ENCODE peak calls at places on chromosomes 6 and 20, in four cellular contexts. One of them, this sample, is unnamed.

GRCh38 chr20:13220194-13220856 is 749 bp upstream of the ISM1 start:
- DNase-seq in mesenchymal stem cell: peak; percentile 40
- DNase-seq in fibroblast of lung: peak; percentile 34
- DNase-seq in PC-3: no peak
- DNase-seq in this sample: peak; percentile 45

GRCh38 chr6:164208371-164208770 is 793.9 kb downstream of the QKI start:
- DNase-seq in mesenchymal stem cell: no peak
- DNase-seq in fibroblast of lung: no peak
- DNase-seq in PC-3: no peak
- DNase-seq in this sample: no peak

GRCh38 chr6:163960128-163960527 is 545.6 kb downstream of the QKI start:
- DNase-seq in mesenchymal stem cell: no peak
- DNase-seq in fibroblast of lung: no peak
- DNase-seq in PC-3: no peak
- DNase-seq in this sample: no peak

GRCh38 chr20:36969478-36970186 is 18.1 kb upstream of the SAMHD1 start:
- DNase-seq in mesenchymal stem cell: no peak
- DNase-seq in fibroblast of lung: no peak
- DNase-seq in PC-3: no peak
- DNase-seq in this sample: no peak

GRCh38 chr6:1390071-1390804 is 862 bp downstream of the FOXF2 start:
- DNase-seq in mesenchymal stem cell: peak; percentile 59
- DNase-seq in fibroblast of lung: peak; percentile 56
- DNase-seq in PC-3: no peak
- DNase-seq in this sample: peak; percentile 34

GRCh38 chr20:46894579-46894958 is at the start of gene EYA2:
- DNase-seq in mesenchymal stem cell: no peak
- DNase-seq in fibroblast of lung: no peak
- DNase-seq in PC-3: no peak
- DNase-seq in this sample: no peak

GRCh38 chr20:38979842-38980241 is 17.7 kb downstream of the DHX35 start:
- DNase-seq in mesenchymal stem cell: no peak
- DNase-seq in fibroblast of lung: no peak
- DNase-seq in PC-3: no peak
- DNase-seq in this sample: no peak

GRCh38 chr20:36540551-36541211 is 638 bp upstream of the MYL9 start:
- DNase-seq in mesenchymal stem cell: no peak
- DNase-seq in fibroblast of lung: no peak
- DNase-seq in PC-3: no peak
- DNase-seq in this sample: no peak

GRCh38 chr6:40738551-40738950 is 151.4 kb upstream of the LRFN2 start:
- DNase-seq in mesenchymal stem cell: no peak
- DNase-seq in fibroblast of lung: no peak
- DNase-seq in PC-3: no peak
- DNase-seq in this sample: no peak

GRCh38 chr6:121247386-121247785 is 86.9 kb downstream of the TBC1D32 start:
- DNase-seq in mesenchymal stem cell: peak; percentile 83
- DNase-seq in fibroblast of lung: peak; percentile 46
- DNase-seq in PC-3: no peak
- DNase-seq in this sample: peak; percentile 48

GRCh38 chr6:143575440-143575839 is 63.9 kb upstream of the FUCA2 start:
- DNase-seq in mesenchymal stem cell: peak; percentile 78
- DNase-seq in fibroblast of lung: peak; percentile 89
- DNase-seq in PC-3: peak; percentile 76
- DNase-seq in this sample: peak; percentile 61

GRCh38 chr20:23085415-23086055 is 589 bp downstream of the CD93 start:
- DNase-seq in mesenchymal stem cell: no peak
- DNase-seq in fibroblast of lung: no peak
- DNase-seq in PC-3: no peak
- DNase-seq in this sample: no peak

GRCh38 chr6:115485400-115485799 is 575.3 kb downstream of the FRK start:
- DNase-seq in mesenchymal stem cell: peak; percentile 10
- DNase-seq in fibroblast of lung: no peak
- DNase-seq in PC-3: peak; percentile 6
- DNase-seq in this sample: no peak

GRCh38 chr6:34425132-34425497 is 754 bp downstream of the RPS10 start:
- DNase-seq in mesenchymal stem cell: peak; percentile 30
- DNase-seq in fibroblast of lung: peak; percentile 22
- DNase-seq in PC-3: no peak
- DNase-seq in this sample: no peak

GRCh38 chr6:130903007-130903406 is 75.8 kb downstream of the SMLR1 start:
- DNase-seq in mesenchymal stem cell: no peak
- DNase-seq in fibroblast of lung: no peak
- DNase-seq in PC-3: no peak
- DNase-seq in this sample: no peak

GRCh38 chr6:3566812-3567211 is 110.0 kb upstream of the SLC22A23 start:
- DNase-seq in mesenchymal stem cell: peak; percentile 86
- DNase-seq in fibroblast of lung: peak; percentile 77
- DNase-seq in PC-3: no peak
- DNase-seq in this sample: peak; percentile 47

GRCh38 chr6:106972500-106972899 is 2.0 kb downstream of the CD24 start:
- DNase-seq in mesenchymal stem cell: peak; percentile 6
- DNase-seq in fibroblast of lung: no peak
- DNase-seq in PC-3: peak; percentile 19
- DNase-seq in this sample: peak; percentile 12

GRCh38 chr20:46357030-46357514 is 48.8 kb upstream of the CDH22 start:
- DNase-seq in mesenchymal stem cell: no peak
- DNase-seq in fibroblast of lung: no peak
- DNase-seq in PC-3: no peak
- DNase-seq in this sample: no peak

DNA sequence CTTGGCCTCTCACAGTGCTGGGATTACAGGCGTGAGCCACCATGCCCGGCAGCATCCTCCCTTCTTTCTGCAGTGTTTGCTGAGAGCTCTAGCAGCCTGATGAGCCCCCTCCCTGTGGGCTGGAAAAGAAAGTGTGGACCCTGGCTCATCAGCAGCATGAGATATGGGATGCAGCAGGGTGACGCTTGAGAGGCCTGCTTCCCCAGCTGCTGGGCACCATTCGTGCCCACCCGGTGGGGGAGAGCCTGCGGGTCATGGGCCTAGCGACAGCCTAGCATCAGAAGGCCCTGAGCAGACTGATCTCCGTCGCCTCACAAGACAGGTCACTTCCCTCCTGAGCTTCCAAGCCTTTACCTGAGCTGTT is 16.0 kb upstream of the CCDC167 start:
- DNase-seq in mesenchymal stem cell: no peak
- DNase-seq in fibroblast of lung: no peak
- DNase-seq in PC-3: no peak
- DNase-seq in this sample: no peak
- H3K4me1 ChIP-seq in mesenchymal stem cell: peaks cover 22% of the 10 kb centered on the region
- H3K4me1 ChIP-seq in fibroblast of lung: peaks cover 3% of the 10 kb centered on the region
- H3K4me1 ChIP-seq in PC-3: peaks cover 23% of the 10 kb centered on the region
- H3K4me1 ChIP-seq in this sample: peaks cover 26% of the 10 kb centered on the region

DNA sequence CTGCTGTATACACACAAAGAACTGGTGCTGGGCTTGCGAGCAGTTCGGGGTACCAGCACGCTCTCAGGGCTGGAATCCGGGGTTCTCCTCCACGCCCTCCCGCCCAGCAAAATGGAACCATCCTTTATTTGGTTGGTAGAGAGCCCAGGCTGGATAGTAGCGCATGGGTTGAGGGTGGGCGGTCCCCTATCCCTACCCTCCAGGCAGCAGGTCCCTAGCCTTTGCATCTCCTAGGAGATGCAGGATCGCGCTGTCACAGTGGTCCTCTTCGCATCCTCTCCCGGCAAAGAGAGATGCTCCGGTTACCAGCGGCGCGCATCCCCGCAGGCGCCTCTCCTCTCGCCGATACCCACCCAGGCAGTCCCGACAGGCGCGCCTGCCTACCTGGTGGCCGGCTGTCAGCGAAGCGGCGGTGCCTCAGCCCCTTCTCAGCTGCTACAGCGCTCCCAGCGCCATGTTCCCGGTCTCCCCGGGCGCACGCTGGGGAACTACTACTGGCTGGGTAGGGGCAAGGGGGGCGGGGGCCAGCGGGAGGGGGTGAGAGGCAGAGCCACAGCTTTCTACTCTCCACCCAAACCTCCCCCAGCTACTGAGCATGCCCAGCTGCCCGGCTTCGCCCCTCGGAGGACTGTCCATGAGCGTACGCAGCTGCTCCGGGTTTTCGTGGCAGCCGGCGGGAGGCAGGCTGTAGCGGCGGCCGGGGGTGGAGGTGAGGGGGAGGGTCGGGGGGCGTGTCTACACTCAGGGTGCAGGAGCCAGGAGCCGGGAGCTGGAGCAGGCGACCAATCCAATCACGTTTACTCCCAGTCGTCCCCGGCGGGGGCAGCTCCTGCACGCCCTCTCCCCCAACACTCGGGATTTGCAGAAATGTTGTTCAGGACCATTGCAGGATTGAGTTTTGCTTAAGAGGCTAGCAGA is at the start of gene PAK5:
- DNase-seq in mesenchymal stem cell: peak; percentile 6
- DNase-seq in fibroblast of lung: peak; percentile 46
- DNase-seq in PC-3: no peak
- DNase-seq in this sample: peak; percentile 49
- H2AFZ ChIP-seq in mesenchymal stem cell: no peak within 1 kb of the TSS
- H2AFZ ChIP-seq in fibroblast of lung: no peak within 1 kb of the TSS
- H2AFZ ChIP-seq in PC-3: no peak within 1 kb of the TSS
- H2AFZ ChIP-seq in this sample: peak within 1 kb of the TSS; percentile 89

GRCh38 chr20:5678769-5679168 is 71.4 kb upstream of the SHLD1 start:
- DNase-seq in mesenchymal stem cell: no peak
- DNase-seq in fibroblast of lung: no peak
- DNase-seq in PC-3: no peak
- DNase-seq in this sample: no peak
- H3K4me1 ChIP-seq in mesenchymal stem cell: no peaks in the 10 kb centered on the region
- H3K4me1 ChIP-seq in fibroblast of lung: no peaks in the 10 kb centered on the region
- H3K4me1 ChIP-seq in PC-3: peaks cover 20% of the 10 kb centered on the region
- H3K4me1 ChIP-seq in this sample: peaks cover 10% of the 10 kb centered on the region

GRCh38 chr20:53871541-53871940 is 198.9 kb downstream of the BCAS1 start:
- DNase-seq in mesenchymal stem cell: no peak
- DNase-seq in fibroblast of lung: no peak
- DNase-seq in PC-3: no peak
- DNase-seq in this sample: no peak

GRCh38 chr20:53869466-53870258 is 200.7 kb downstream of the BCAS1 start:
- DNase-seq in mesenchymal stem cell: peak; percentile 78
- DNase-seq in fibroblast of lung: peak; percentile 82
- DNase-seq in PC-3: peak; percentile 98
- DNase-seq in this sample: peak; percentile 81

GRCh38 chr20:53872561-53873248 is 197.7 kb downstream of the BCAS1 start:
- DNase-seq in mesenchymal stem cell: no peak
- DNase-seq in fibroblast of lung: peak; percentile 41
- DNase-seq in PC-3: no peak
- DNase-seq in this sample: no peak

GRCh38 chr20:53872081-53872541 is 198.3 kb downstream of the BCAS1 start:
- DNase-seq in mesenchymal stem cell: no peak
- DNase-seq in fibroblast of lung: peak; percentile 23
- DNase-seq in PC-3: no peak
- DNase-seq in this sample: no peak

GRCh38 chr20:53870426-53871199 is 199.8 kb downstream of the BCAS1 start:
- DNase-seq in mesenchymal stem cell: no peak
- DNase-seq in fibroblast of lung: no peak
- DNase-seq in PC-3: peak; percentile 54
- DNase-seq in this sample: no peak
- H2AFZ ChIP-seq in mesenchymal stem cell: no peak overlapping the region
- H2AFZ ChIP-seq in fibroblast of lung: no peak overlapping the region
- H2AFZ ChIP-seq in PC-3: peak overlapping the region; percentile 8
- H2AFZ ChIP-seq in this sample: no peak overlapping the region

GRCh38 chr6:92024071-92024470 is 1395.3 kb downstream of the EPHA7 start:
- DNase-seq in mesenchymal stem cell: no peak
- DNase-seq in fibroblast of lung: no peak
- DNase-seq in PC-3: no peak
- DNase-seq in this sample: no peak
- H3K4me1 ChIP-seq in mesenchymal stem cell: no peaks in the 10 kb centered on the region
- H3K4me1 ChIP-seq in fibroblast of lung: no peaks in the 10 kb centered on the region
- H3K4me1 ChIP-seq in PC-3: no peaks in the 10 kb centered on the region
- H3K4me1 ChIP-seq in this sample: no peaks in the 10 kb centered on the region

DNA sequence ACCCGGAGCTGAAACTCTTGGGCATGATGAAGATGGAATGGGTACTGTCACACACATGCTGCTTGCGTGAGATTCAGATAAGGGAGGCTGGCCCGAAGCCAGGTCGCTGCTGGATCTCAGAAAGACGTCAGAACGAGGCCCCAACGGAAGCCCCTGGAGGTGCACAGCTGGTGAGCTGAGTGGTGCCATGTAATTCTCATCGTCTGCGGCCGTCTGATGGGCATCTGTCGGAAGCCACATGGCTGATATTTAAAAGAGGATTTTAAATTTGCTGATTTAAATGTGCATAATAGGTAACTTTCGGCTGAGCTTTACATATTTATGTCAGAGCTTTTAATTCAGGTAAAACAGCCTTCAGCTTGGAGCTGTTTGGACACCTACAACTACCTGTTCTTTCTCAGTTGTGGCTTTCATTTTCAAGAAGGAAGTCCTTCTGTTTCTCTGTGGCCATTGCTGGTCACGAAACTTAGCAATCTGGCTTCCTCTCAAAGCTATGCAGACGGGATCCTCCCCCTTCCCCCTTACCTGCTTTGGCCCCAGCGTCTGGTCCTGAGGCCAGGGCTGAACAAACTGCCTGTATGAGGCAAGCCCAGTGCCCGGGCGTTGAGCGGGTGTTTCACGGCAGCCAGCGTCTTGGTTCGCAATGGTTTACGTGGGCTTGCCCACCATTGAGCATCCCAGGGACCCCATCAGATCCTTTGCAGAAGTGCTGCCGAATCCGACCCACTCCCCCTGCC is 9.2 kb downstream of the SLCO4A1 start:
- DNase-seq in mesenchymal stem cell: peak; percentile 19
- DNase-seq in fibroblast of lung: peak; percentile 64
- DNase-seq in PC-3: no peak
- DNase-seq in this sample: no peak
- H2AFZ ChIP-seq in mesenchymal stem cell: no peak overlapping the region
- H2AFZ ChIP-seq in fibroblast of lung: peak overlapping the region; percentile 41
- H2AFZ ChIP-seq in PC-3: no peak overlapping the region
- H2AFZ ChIP-seq in this sample: no peak overlapping the region

GRCh38 chr20:25046181-25046641 is 11.7 kb downstream of the ACSS1 start:
- DNase-seq in mesenchymal stem cell: no peak
- DNase-seq in fibroblast of lung: no peak
- DNase-seq in PC-3: no peak
- DNase-seq in this sample: no peak
- H3K4me1 ChIP-seq in mesenchymal stem cell: peaks cover 10% of the 10 kb centered on the region
- H3K4me1 ChIP-seq in fibroblast of lung: no peaks in the 10 kb centered on the region
- H3K4me1 ChIP-seq in PC-3: no peaks in the 10 kb centered on the region
- H3K4me1 ChIP-seq in this sample: no peaks in the 10 kb centered on the region

This sample was measured in mammary epithelial cell.